ENCODE peak calls at places on chromosomes 6 and 20, in five cellular contexts. One of them, this sample, is unnamed.
A peak's percentile ranks its signal among the peaks of the same experiment; 100 is the strongest.

GRCh38 chr20:7302256-7302655 is 534.8 kb downstream of the BMP2 start:
- DNase-seq in chondrocyte: no peak
- DNase-seq in T follicular helper cell: no peak
- DNase-seq in GM13977: no peak
- DNase-seq in T-helper 1 cell: no peak
- DNase-seq in this sample: no peak

GRCh38 chr6:31927242-31927867 is at the start of gene C2:
- DNase-seq in chondrocyte: no peak
- DNase-seq in T follicular helper cell: no peak
- DNase-seq in GM13977: no peak
- DNase-seq in T-helper 1 cell: no peak
- DNase-seq in this sample: no peak

GRCh38 chr20:38542994-38543906 is 37.7 kb upstream of the ADIG start:
- DNase-seq in chondrocyte: no peak
- DNase-seq in T follicular helper cell: no peak
- DNase-seq in GM13977: no peak
- DNase-seq in T-helper 1 cell: no peak
- DNase-seq in this sample: no peak

GRCh38 chr20:57629976-57630525 is 9.8 kb upstream of the ZBP1 start:
- DNase-seq in chondrocyte: no peak
- DNase-seq in T follicular helper cell: no peak
- DNase-seq in GM13977: no peak
- DNase-seq in T-helper 1 cell: no peak
- DNase-seq in this sample: no peak

GRCh38 chr6:83867527-83868161 is 8.2 kb downstream of the CYB5R4 start:
- DNase-seq in chondrocyte: no peak
- DNase-seq in T follicular helper cell: no peak
- DNase-seq in GM13977: no peak
- DNase-seq in T-helper 1 cell: no peak
- DNase-seq in this sample: peak; percentile 86

GRCh38 chr6:114430534-114431124 is 87.8 kb upstream of the HS3ST5 start:
- DNase-seq in chondrocyte: no peak
- DNase-seq in T follicular helper cell: no peak
- DNase-seq in GM13977: no peak
- DNase-seq in T-helper 1 cell: no peak
- DNase-seq in this sample: peak; percentile 36

GRCh38 chr20:23514848-23515247 is 23.9 kb downstream of the CST8 start:
- DNase-seq in chondrocyte: no peak
- DNase-seq in T follicular helper cell: no peak
- DNase-seq in GM13977: no peak
- DNase-seq in T-helper 1 cell: no peak
- DNase-seq in this sample: no peak

GRCh38 chr6:44727651-44728630 is 340.4 kb downstream of the CDC5L start:
- DNase-seq in chondrocyte: no peak
- DNase-seq in T follicular helper cell: no peak
- DNase-seq in GM13977: no peak
- DNase-seq in T-helper 1 cell: no peak
- DNase-seq in this sample: no peak

GRCh38 chr20:50562262-50562701 is 52.1 kb downstream of the PTPN1 start:
- DNase-seq in chondrocyte: no peak
- DNase-seq in T follicular helper cell: no peak
- DNase-seq in GM13977: no peak
- DNase-seq in T-helper 1 cell: no peak
- DNase-seq in this sample: no peak

GRCh38 chr20:20051767-20052073 is 546 bp downstream of the CRNKL1 start:
- DNase-seq in chondrocyte: no peak
- DNase-seq in T follicular helper cell: no peak
- DNase-seq in GM13977: no peak
- DNase-seq in T-helper 1 cell: no peak
- DNase-seq in this sample: no peak

GRCh38 chr6:115004204-115004603 is 661.4 kb upstream of the HS3ST5 start:
- DNase-seq in chondrocyte: no peak
- DNase-seq in T follicular helper cell: no peak
- DNase-seq in GM13977: no peak
- DNase-seq in T-helper 1 cell: no peak
- DNase-seq in this sample: no peak

GRCh38 chr20:20734475-20734948 is 22.1 kb upstream of the RALGAPA2 start:
- DNase-seq in chondrocyte: no peak
- DNase-seq in T follicular helper cell: no peak
- DNase-seq in GM13977: no peak
- DNase-seq in T-helper 1 cell: no peak
- DNase-seq in this sample: no peak

GRCh38 chr6:5205877-5206840 is 54.6 kb downstream of the LYRM4 start:
- DNase-seq in chondrocyte: no peak
- DNase-seq in T follicular helper cell: no peak
- DNase-seq in GM13977: no peak
- DNase-seq in T-helper 1 cell: no peak
- DNase-seq in this sample: peak; percentile 44

GRCh38 chr20:31606928-31607639 is 2.0 kb downstream of the ID1 start:
- DNase-seq in chondrocyte: no peak
- DNase-seq in T follicular helper cell: no peak
- DNase-seq in GM13977: peak; percentile 26
- DNase-seq in T-helper 1 cell: no peak
- DNase-seq in this sample: peak; percentile 87

GRCh38 chr6:31293343-31293742 is 21.5 kb upstream of the HLA-C start:
- DNase-seq in chondrocyte: no peak
- DNase-seq in T follicular helper cell: no peak
- DNase-seq in GM13977: no peak
- DNase-seq in T-helper 1 cell: no peak
- DNase-seq in this sample: no peak

GRCh38 chr20:46590453-46590852 is 40.0 kb upstream of the OCSTAMP start:
- DNase-seq in chondrocyte: no peak
- DNase-seq in T follicular helper cell: no peak
- DNase-seq in GM13977: no peak
- DNase-seq in T-helper 1 cell: no peak
- DNase-seq in this sample: no peak

GRCh38 chr20:34403908-34404307 is 40.8 kb downstream of the ITCH start:
- DNase-seq in chondrocyte: no peak
- DNase-seq in T follicular helper cell: no peak
- DNase-seq in GM13977: peak; percentile 42
- DNase-seq in T-helper 1 cell: no peak
- DNase-seq in this sample: no peak

GRCh38 chr20:63417213-63418120 is 55.0 kb downstream of the KCNQ2 start:
- DNase-seq in chondrocyte: no peak
- DNase-seq in T follicular helper cell: no peak
- DNase-seq in GM13977: no peak
- DNase-seq in T-helper 1 cell: no peak
- DNase-seq in this sample: no peak

GRCh38 chr6:158033751-158034702 is 52.4 kb downstream of the SYNJ2 start:
- DNase-seq in chondrocyte: peak; percentile 53
- DNase-seq in T follicular helper cell: no peak
- DNase-seq in GM13977: no peak
- DNase-seq in T-helper 1 cell: no peak
- DNase-seq in this sample: no peak

GRCh38 chr6:118812972-118813371 is 81.0 kb upstream of the ASF1A start:
- DNase-seq in chondrocyte: no peak
- DNase-seq in T follicular helper cell: no peak
- DNase-seq in GM13977: no peak
- DNase-seq in T-helper 1 cell: no peak
- DNase-seq in this sample: no peak

GRCh38 chr6:166852484-166852975 is 103.8 kb downstream of the RNASET2 start:
- DNase-seq in chondrocyte: no peak
- DNase-seq in T follicular helper cell: no peak
- DNase-seq in GM13977: no peak
- DNase-seq in T-helper 1 cell: no peak
- DNase-seq in this sample: no peak

GRCh38 chr6:113558966-113559365 is 298.2 kb upstream of the MARCKS start:
- DNase-seq in chondrocyte: no peak
- DNase-seq in T follicular helper cell: no peak
- DNase-seq in GM13977: no peak
- DNase-seq in T-helper 1 cell: no peak
- DNase-seq in this sample: no peak

GRCh38 chr20:3037654-3038053 is 5.8 kb upstream of the GNRH2 start:
- DNase-seq in chondrocyte: no peak
- DNase-seq in T follicular helper cell: no peak
- DNase-seq in GM13977: no peak
- DNase-seq in T-helper 1 cell: no peak
- DNase-seq in this sample: no peak

GRCh38 chr6:158018851-158019361 is 37.2 kb downstream of the SYNJ2 start:
- DNase-seq in chondrocyte: no peak
- DNase-seq in T follicular helper cell: no peak
- DNase-seq in GM13977: no peak
- DNase-seq in T-helper 1 cell: no peak
- DNase-seq in this sample: peak; percentile 54

GRCh38 chr20:20362774-20363435 is 5.0 kb upstream of the INSM1 start:
- DNase-seq in chondrocyte: no peak
- DNase-seq in T follicular helper cell: no peak
- DNase-seq in GM13977: peak; percentile 51
- DNase-seq in T-helper 1 cell: no peak
- DNase-seq in this sample: no peak

GRCh38 chr6:90121982-90122381 is 174.7 kb downstream of the BACH2 start:
- DNase-seq in chondrocyte: no peak
- DNase-seq in T follicular helper cell: no peak
- DNase-seq in GM13977: no peak
- DNase-seq in T-helper 1 cell: no peak
- DNase-seq in this sample: no peak

GRCh38 chr20:13141541-13141940 is 79.5 kb upstream of the ISM1 start:
- DNase-seq in chondrocyte: no peak
- DNase-seq in T follicular helper cell: no peak
- DNase-seq in GM13977: no peak
- DNase-seq in T-helper 1 cell: no peak
- DNase-seq in this sample: peak; percentile 21

GRCh38 chr6:145483191-145483996 is 251.9 kb downstream of the EPM2A start:
- DNase-seq in chondrocyte: no peak
- DNase-seq in T follicular helper cell: no peak
- DNase-seq in GM13977: no peak
- DNase-seq in T-helper 1 cell: no peak
- DNase-seq in this sample: no peak

GRCh38 chr6:144606041-144606440 is 320.9 kb downstream of the UTRN start:
- DNase-seq in chondrocyte: no peak
- DNase-seq in T follicular helper cell: no peak
- DNase-seq in GM13977: no peak
- DNase-seq in T-helper 1 cell: no peak
- DNase-seq in this sample: no peak

GRCh38 chr6:140366991-140367390 is 992.5 kb upstream of the CITED2 start:
- DNase-seq in chondrocyte: no peak
- DNase-seq in T follicular helper cell: no peak
- DNase-seq in GM13977: no peak
- DNase-seq in T-helper 1 cell: no peak
- DNase-seq in this sample: peak; percentile 79

GRCh38 chr20:12047838-12048432 is 130.2 kb downstream of the BTBD3 start:
- DNase-seq in chondrocyte: no peak
- DNase-seq in T follicular helper cell: no peak
- DNase-seq in GM13977: no peak
- DNase-seq in T-helper 1 cell: no peak
- DNase-seq in this sample: no peak

GRCh38 chr20:33658929-33659328 is 3.2 kb upstream of the C20orf144 start:
- DNase-seq in chondrocyte: no peak
- DNase-seq in T follicular helper cell: no peak
- DNase-seq in GM13977: no peak
- DNase-seq in T-helper 1 cell: no peak
- DNase-seq in this sample: no peak

GRCh38 chr6:11202513-11203305 is 29.8 kb downstream of the NEDD9 start:
- DNase-seq in chondrocyte: no peak
- DNase-seq in T follicular helper cell: no peak
- DNase-seq in GM13977: no peak
- DNase-seq in T-helper 1 cell: no peak
- DNase-seq in this sample: no peak

GRCh38 chr20:45893831-45894230 is 2.7 kb downstream of the CTSA start:
- DNase-seq in chondrocyte: no peak
- DNase-seq in T follicular helper cell: no peak
- DNase-seq in GM13977: no peak
- DNase-seq in T-helper 1 cell: no peak
- DNase-seq in this sample: no peak

GRCh38 chr6:115545410-115545986 is 515.2 kb downstream of the FRK start:
- DNase-seq in chondrocyte: peak; percentile 62
- DNase-seq in T follicular helper cell: no peak
- DNase-seq in GM13977: no peak
- DNase-seq in T-helper 1 cell: no peak
- DNase-seq in this sample: no peak

GRCh38 chr6:24403501-24403824 is 727 bp downstream of the MRS2 start:
- DNase-seq in chondrocyte: no peak
- DNase-seq in T follicular helper cell: no peak
- DNase-seq in GM13977: no peak
- DNase-seq in T-helper 1 cell: no peak
- DNase-seq in this sample: no peak

GRCh38 chr6:44925100-44925739 is 402.9 kb upstream of the RUNX2 start:
- DNase-seq in chondrocyte: no peak
- DNase-seq in T follicular helper cell: peak; percentile 10
- DNase-seq in GM13977: peak; percentile 42
- DNase-seq in T-helper 1 cell: peak; percentile 44
- DNase-seq in this sample: peak; percentile 48

GRCh38 chr20:46773680-46774079 is 64.2 kb downstream of the SLC2A10 start:
- DNase-seq in chondrocyte: no peak
- DNase-seq in T follicular helper cell: no peak
- DNase-seq in GM13977: no peak
- DNase-seq in T-helper 1 cell: no peak
- DNase-seq in this sample: no peak

GRCh38 chr6:16684896-16685554 is 76.2 kb downstream of the ATXN1 start:
- DNase-seq in chondrocyte: no peak
- DNase-seq in T follicular helper cell: peak; percentile 40
- DNase-seq in GM13977: peak; percentile 27
- DNase-seq in T-helper 1 cell: peak; percentile 36
- DNase-seq in this sample: no peak